ENCODE peak calls at places on chromosome 1, in five cellular contexts. One of them, this sample, is unnamed.

GRCh38 chr1:201125019-201125418 is 2.0 kb downstream of the ASCL5 start:
- DNase-seq in cardiac muscle cell: no peak
- DNase-seq in neural crest cell: no peak
- DNase-seq in stimulated activated CD4-positive, alpha-beta T cell treated with anti-CD3 and anti-CD28 coated beads, Interleukin-2, amount 100 ng/mL, for 4 hours: no peak
- DNase-seq in choroid plexus epithelial cell: no peak
- DNase-seq in this sample: no peak

GRCh38 chr1:183404456-183404855 is 13.7 kb downstream of the NMNAT2 start:
- DNase-seq in cardiac muscle cell: no peak
- DNase-seq in choroid plexus epithelial cell: no peak
- DNase-seq in stimulated activated CD4-positive, alpha-beta T cell treated with anti-CD3 and anti-CD28 coated beads, Interleukin-2, amount 100 ng/mL, for 4 hours: no peak
- DNase-seq in neural crest cell: peak; percentile 2
- DNase-seq in this sample: no peak

GRCh38 chr1:6603424-6603850 is 768 bp upstream of the KLHL21 start:
- DNase-seq in choroid plexus epithelial cell: peak; percentile 87
- DNase-seq in cardiac muscle cell: peak; percentile 65
- DNase-seq in neural crest cell: peak; percentile 56
- DNase-seq in stimulated activated CD4-positive, alpha-beta T cell treated with anti-CD3 and anti-CD28 coated beads, Interleukin-2, amount 100 ng/mL, for 4 hours: peak; percentile 29
- DNase-seq in this sample: peak; percentile 77

GRCh38 chr1:93235261-93235660 is 54.7 kb downstream of the CCDC18 start:
- DNase-seq in stimulated activated CD4-positive, alpha-beta T cell treated with anti-CD3 and anti-CD28 coated beads, Interleukin-2, amount 100 ng/mL, for 4 hours: no peak
- DNase-seq in neural crest cell: no peak
- DNase-seq in choroid plexus epithelial cell: no peak
- DNase-seq in cardiac muscle cell: no peak
- DNase-seq in this sample: no peak

GRCh38 chr1:244050835-244051444 is at the start of gene ZBTB18:
- DNase-seq in choroid plexus epithelial cell: peak; percentile 87
- DNase-seq in cardiac muscle cell: no peak
- DNase-seq in stimulated activated CD4-positive, alpha-beta T cell treated with anti-CD3 and anti-CD28 coated beads, Interleukin-2, amount 100 ng/mL, for 4 hours: no peak
- DNase-seq in neural crest cell: no peak
- DNase-seq in this sample: peak; percentile 77

GRCh38 chr1:234715252-234715945 is 105.4 kb upstream of the IRF2BP2 start:
- DNase-seq in stimulated activated CD4-positive, alpha-beta T cell treated with anti-CD3 and anti-CD28 coated beads, Interleukin-2, amount 100 ng/mL, for 4 hours: no peak
- DNase-seq in choroid plexus epithelial cell: no peak
- DNase-seq in cardiac muscle cell: no peak
- DNase-seq in neural crest cell: no peak
- DNase-seq in this sample: no peak

GRCh38 chr1:240912821-240913220 is 300.9 kb upstream of the GREM2 start:
- DNase-seq in choroid plexus epithelial cell: no peak
- DNase-seq in stimulated activated CD4-positive, alpha-beta T cell treated with anti-CD3 and anti-CD28 coated beads, Interleukin-2, amount 100 ng/mL, for 4 hours: no peak
- DNase-seq in cardiac muscle cell: no peak
- DNase-seq in neural crest cell: no peak
- DNase-seq in this sample: no peak

GRCh38 chr1:27724961-27725373 is 794 bp upstream of the FAM76A start:
- DNase-seq in stimulated activated CD4-positive, alpha-beta T cell treated with anti-CD3 and anti-CD28 coated beads, Interleukin-2, amount 100 ng/mL, for 4 hours: no peak
- DNase-seq in choroid plexus epithelial cell: peak; percentile 28
- DNase-seq in cardiac muscle cell: no peak
- DNase-seq in neural crest cell: peak; percentile 9
- DNase-seq in this sample: no peak

GRCh38 chr1:30329263-30329753 is 394.1 kb downstream of the MATN1 start:
- DNase-seq in cardiac muscle cell: no peak
- DNase-seq in neural crest cell: no peak
- DNase-seq in stimulated activated CD4-positive, alpha-beta T cell treated with anti-CD3 and anti-CD28 coated beads, Interleukin-2, amount 100 ng/mL, for 4 hours: no peak
- DNase-seq in choroid plexus epithelial cell: no peak
- DNase-seq in this sample: no peak

GRCh38 chr1:96634863-96635262 is 86.7 kb upstream of the PTBP2 start:
- DNase-seq in neural crest cell: no peak
- DNase-seq in cardiac muscle cell: no peak
- DNase-seq in stimulated activated CD4-positive, alpha-beta T cell treated with anti-CD3 and anti-CD28 coated beads, Interleukin-2, amount 100 ng/mL, for 4 hours: no peak
- DNase-seq in choroid plexus epithelial cell: peak; percentile 14
- DNase-seq in this sample: peak; percentile 12

GRCh38 chr1:178362784-178363183 is 134.0 kb downstream of the CLEC20A start:
- DNase-seq in stimulated activated CD4-positive, alpha-beta T cell treated with anti-CD3 and anti-CD28 coated beads, Interleukin-2, amount 100 ng/mL, for 4 hours: no peak
- DNase-seq in choroid plexus epithelial cell: peak; percentile 40
- DNase-seq in cardiac muscle cell: no peak
- DNase-seq in neural crest cell: no peak
- DNase-seq in this sample: peak; percentile 69

GRCh38 chr1:87805661-87806376 is 477.1 kb downstream of the LMO4 start:
- DNase-seq in neural crest cell: no peak
- DNase-seq in stimulated activated CD4-positive, alpha-beta T cell treated with anti-CD3 and anti-CD28 coated beads, Interleukin-2, amount 100 ng/mL, for 4 hours: no peak
- DNase-seq in choroid plexus epithelial cell: peak; percentile 27
- DNase-seq in cardiac muscle cell: no peak
- DNase-seq in this sample: peak; percentile 95

GRCh38 chr1:160834945-160835565 is 27.6 kb downstream of the CD244 start:
- DNase-seq in choroid plexus epithelial cell: peak; percentile 68
- DNase-seq in cardiac muscle cell: peak; percentile 79
- DNase-seq in stimulated activated CD4-positive, alpha-beta T cell treated with anti-CD3 and anti-CD28 coated beads, Interleukin-2, amount 100 ng/mL, for 4 hours: no peak
- DNase-seq in neural crest cell: peak; percentile 42
- DNase-seq in this sample: peak; percentile 3

GRCh38 chr1:151680391-151680790 is 36.2 kb downstream of the CELF3 start:
- DNase-seq in stimulated activated CD4-positive, alpha-beta T cell treated with anti-CD3 and anti-CD28 coated beads, Interleukin-2, amount 100 ng/mL, for 4 hours: no peak
- DNase-seq in choroid plexus epithelial cell: peak; percentile 43
- DNase-seq in neural crest cell: no peak
- DNase-seq in cardiac muscle cell: no peak
- DNase-seq in this sample: peak; percentile 46

GRCh38 chr1:36008546-36009197 is 75.2 kb upstream of the TEKT2 start:
- DNase-seq in choroid plexus epithelial cell: peak; percentile 87
- DNase-seq in cardiac muscle cell: peak; percentile 0
- DNase-seq in stimulated activated CD4-positive, alpha-beta T cell treated with anti-CD3 and anti-CD28 coated beads, Interleukin-2, amount 100 ng/mL, for 4 hours: no peak
- DNase-seq in neural crest cell: no peak
- DNase-seq in this sample: peak; percentile 89

GRCh38 chr1:228842094-228842775 is 107.0 kb downstream of the RHOU start:
- DNase-seq in choroid plexus epithelial cell: peak; percentile 88
- DNase-seq in stimulated activated CD4-positive, alpha-beta T cell treated with anti-CD3 and anti-CD28 coated beads, Interleukin-2, amount 100 ng/mL, for 4 hours: no peak
- DNase-seq in cardiac muscle cell: no peak
- DNase-seq in neural crest cell: no peak
- DNase-seq in this sample: peak; percentile 82

GRCh38 chr1:53134042-53134485 is 8.4 kb downstream of the SLC1A7 start:
- DNase-seq in choroid plexus epithelial cell: no peak
- DNase-seq in stimulated activated CD4-positive, alpha-beta T cell treated with anti-CD3 and anti-CD28 coated beads, Interleukin-2, amount 100 ng/mL, for 4 hours: no peak
- DNase-seq in neural crest cell: no peak
- DNase-seq in cardiac muscle cell: no peak
- DNase-seq in this sample: no peak

GRCh38 chr1:56578963-56579875 is at the start of gene PLPP3:
- DNase-seq in cardiac muscle cell: peak; percentile 87
- DNase-seq in neural crest cell: peak; percentile 68
- DNase-seq in stimulated activated CD4-positive, alpha-beta T cell treated with anti-CD3 and anti-CD28 coated beads, Interleukin-2, amount 100 ng/mL, for 4 hours: no peak
- DNase-seq in choroid plexus epithelial cell: peak; percentile 93
- DNase-seq in this sample: peak; percentile 89

GRCh38 chr1:17874665-17875064 is 119.5 kb downstream of the ACTL8 start:
- DNase-seq in cardiac muscle cell: peak; percentile 74
- DNase-seq in stimulated activated CD4-positive, alpha-beta T cell treated with anti-CD3 and anti-CD28 coated beads, Interleukin-2, amount 100 ng/mL, for 4 hours: no peak
- DNase-seq in neural crest cell: no peak
- DNase-seq in choroid plexus epithelial cell: peak; percentile 78
- DNase-seq in this sample: peak; percentile 96

GRCh38 chr1:93607814-93608187 is 73.8 kb downstream of the BCAR3 start:
- DNase-seq in cardiac muscle cell: no peak
- DNase-seq in choroid plexus epithelial cell: peak; percentile 57
- DNase-seq in neural crest cell: no peak
- DNase-seq in stimulated activated CD4-positive, alpha-beta T cell treated with anti-CD3 and anti-CD28 coated beads, Interleukin-2, amount 100 ng/mL, for 4 hours: no peak
- DNase-seq in this sample: peak; percentile 77

GRCh38 chr1:61263905-61264824 is 181.8 kb downstream of the NFIA start:
- DNase-seq in choroid plexus epithelial cell: no peak
- DNase-seq in neural crest cell: no peak
- DNase-seq in cardiac muscle cell: no peak
- DNase-seq in stimulated activated CD4-positive, alpha-beta T cell treated with anti-CD3 and anti-CD28 coated beads, Interleukin-2, amount 100 ng/mL, for 4 hours: no peak
- DNase-seq in this sample: no peak

GRCh38 chr1:237473896-237474295 is 416.8 kb downstream of the ZP4 start:
- DNase-seq in stimulated activated CD4-positive, alpha-beta T cell treated with anti-CD3 and anti-CD28 coated beads, Interleukin-2, amount 100 ng/mL, for 4 hours: no peak
- DNase-seq in cardiac muscle cell: no peak
- DNase-seq in choroid plexus epithelial cell: no peak
- DNase-seq in neural crest cell: no peak
- DNase-seq in this sample: no peak

GRCh38 chr1:169779150-169779549 is 15.6 kb downstream of the METTL18 start:
- DNase-seq in neural crest cell: no peak
- DNase-seq in choroid plexus epithelial cell: peak; percentile 7
- DNase-seq in stimulated activated CD4-positive, alpha-beta T cell treated with anti-CD3 and anti-CD28 coated beads, Interleukin-2, amount 100 ng/mL, for 4 hours: no peak
- DNase-seq in cardiac muscle cell: no peak
- DNase-seq in this sample: peak; percentile 52

GRCh38 chr1:33586111-33586510 is 113.7 kb downstream of the ZSCAN20 start:
- DNase-seq in stimulated activated CD4-positive, alpha-beta T cell treated with anti-CD3 and anti-CD28 coated beads, Interleukin-2, amount 100 ng/mL, for 4 hours: no peak
- DNase-seq in cardiac muscle cell: no peak
- DNase-seq in choroid plexus epithelial cell: peak; percentile 42
- DNase-seq in neural crest cell: no peak
- DNase-seq in this sample: peak; percentile 72

This sample was measured in astrocyte.